ENCODE peak calls at places on chromosomes 16 and 17, in five cellular contexts. M, A, P, Q and V are unnamed samples.

GRCh38 chr17:80872011-80872929 is 119.4 kb upstream of the CHMP6 start:
- DNase-seq in A (no peak), P (peak; percentile 63), M (no peak), Q (no peak), V (peak; percentile 66)

GRCh38 chr17:17849863-17850373 is 13.1 kb upstream of the SREBF1 start:
- DNase-seq in P (peak; percentile 59), A (peak; percentile 57), Q (peak; percentile 58), M (no peak), V (peak; percentile 42)

GRCh38 chr17:71633391-71633849 is 487.4 kb upstream of the SOX9 start:
- DNase-seq in M (peak; percentile 33), A (peak; percentile 64), Q (no peak), P (no peak), V (no peak)

GRCh38 chr16:88871349-88871702 is 4.9 kb upstream of the PABPN1L start:
- DNase-seq in Q (no peak), A (no peak), P (no peak), M (no peak), V (no peak)

GRCh38 chr17:27502526-27503324 is 46.5 kb downstream of the KSR1 start:
- DNase-seq in M (no peak), Q (no peak), A (peak; percentile 89), P (peak; percentile 31), V (peak; percentile 29)

GRCh38 chr16:14509055-14509454 is 121.0 kb downstream of the PARN start:
- DNase-seq in M (no peak), A (no peak), Q (no peak), P (no peak), V (no peak)

GRCh38 chr16:75266738-75267630 is 15.6 kb upstream of the BCAR1 start:
- DNase-seq in M (no peak), Q (no peak), P (no peak), A (no peak), V (no peak)

GRCh38 chr16:86935323-86935669 is 356.9 kb downstream of the FOXL1 start:
- DNase-seq in A (no peak), P (no peak), Q (no peak), M (no peak), V (no peak)

GRCh38 chr16:54446639-54447038 is 160.1 kb upstream of the IRX3 start:
- DNase-seq in A (peak; percentile 82), M (peak; percentile 53), Q (no peak), P (peak; percentile 40), V (peak; percentile 61)

GRCh38 chr16:71467810-71468209 is 5.8 kb upstream of the ZNF23 start:
- DNase-seq in M (no peak), A (peak; percentile 20), P (no peak), Q (peak; percentile 85), V (no peak)

GRCh38 chr16:84368327-84368996 is at the start of gene ATP2C2:
- DNase-seq in A (no peak), M (peak; percentile 78), P (no peak), Q (peak; percentile 69), V (no peak)

GRCh38 chr17:67364847-67365761 is 1.3 kb downstream of the PSMD12 start:
- DNase-seq in P (no peak), Q (no peak), A (no peak), M (no peak), V (no peak)

GRCh38 chr17:77470800-77471733 is 330.3 kb downstream of the SEC14L1 start:
- DNase-seq in A (peak; percentile 54), M (no peak), Q (peak; percentile 66), P (peak; percentile 66), V (peak; percentile 80)

GRCh38 chr17:77471984-77472836 is 331.4 kb downstream of the SEC14L1 start:
- DNase-seq in A (peak; percentile 90), Q (peak; percentile 92), P (no peak), M (peak; percentile 78), V (no peak)

GRCh38 chr17:77472837-77473214 is 332.1 kb downstream of the SEC14L1 start:
- DNase-seq in P (no peak), Q (no peak), M (no peak), A (no peak), V (no peak)

GRCh38 chr17:77468897-77469296 is 328.1 kb downstream of the SEC14L1 start:
- DNase-seq in A (no peak), M (no peak), P (no peak), Q (no peak), V (no peak)

GRCh38 chr17:77470330-77470786 is 329.6 kb downstream of the SEC14L1 start:
- DNase-seq in Q (no peak), A (no peak), M (no peak), P (no peak), V (no peak)
- H3K4me1 ChIP-seq in Q (peaks cover 84% of the 10 kb centered on the region), A (peaks cover 56% of the 10 kb centered on the region), M (peaks cover 21% of the 10 kb centered on the region), P (peaks cover 58% of the 10 kb centered on the region), V (peaks cover 95% of the 10 kb centered on the region)

GRCh38 chr17:42230225-42230624 is 35.9 kb upstream of the GHDC start:
- DNase-seq in A (no peak), P (no peak), Q (no peak), M (no peak), V (no peak)

GRCh38 chr17:42236760-42237159 is 39.4 kb downstream of the STAT5B start:
- DNase-seq in Q (no peak), M (no peak), P (no peak), A (no peak), V (no peak)

GRCh38 chr17:42227849-42228696 is 33.8 kb upstream of the GHDC start:
- DNase-seq in Q (no peak), M (no peak), A (peak; percentile 57), P (no peak), V (no peak)

GRCh38 chr17:42233148-42233547 is 38.9 kb upstream of the GHDC start:
- DNase-seq in Q (no peak), M (no peak), P (no peak), A (no peak), V (no peak)

DNA sequence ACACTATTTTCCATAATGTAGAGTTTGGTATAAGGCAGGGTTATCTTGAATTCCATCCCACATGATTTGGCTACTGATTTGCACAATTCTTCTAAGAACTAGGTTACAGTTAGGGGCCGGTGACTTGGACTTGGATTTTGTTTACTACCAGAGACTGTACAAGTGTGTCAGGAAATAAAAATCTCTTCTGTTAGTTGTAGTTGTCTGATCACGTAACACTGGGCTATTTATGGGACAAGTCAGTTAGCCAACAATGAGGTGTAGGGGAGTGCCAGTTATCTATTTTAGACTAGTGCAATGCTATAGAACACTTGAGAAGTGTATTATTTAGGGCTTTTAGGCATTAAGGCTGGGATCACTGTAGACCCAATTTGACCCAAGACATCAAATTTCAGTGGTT is 39.7 kb upstream of the GHDC start:
- DNase-seq in Q (no peak), A (no peak), M (no peak), P (no peak), V (no peak)
- H3K27ac ChIP-seq in Q (no peak overlapping the region), A (no peak overlapping the region), M (no peak overlapping the region), P (no peak overlapping the region), V (peak overlapping the region; percentile 32)

GRCh38 chr17:9874722-9875121 is 30.3 kb downstream of the RCVRN start:
- DNase-seq in A (no peak), Q (no peak), P (no peak), M (no peak), V (no peak)
- TF ChIP-seq CTCF in A (no peak), Q (no peak), P (no peak), M (no peak), V (peak; percentile 10)

DNA sequence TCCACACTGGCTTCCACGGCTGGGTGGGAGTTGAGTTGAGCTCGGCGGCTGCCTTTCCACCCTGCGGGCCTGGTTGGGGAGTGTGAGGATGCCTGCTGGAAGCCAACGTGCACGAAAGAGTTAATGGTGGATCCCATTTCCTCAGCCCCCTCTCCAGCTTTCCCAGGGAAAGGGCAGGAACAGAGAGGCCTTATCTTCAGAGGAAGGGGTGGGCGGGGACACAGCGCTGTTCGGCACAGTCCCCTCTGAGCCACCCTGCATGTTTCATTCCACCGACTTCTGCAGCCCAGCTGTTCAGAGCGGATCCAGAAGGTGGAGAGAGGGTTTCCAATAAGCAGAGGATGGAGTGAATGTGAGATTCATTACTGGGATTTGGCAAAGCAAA is 295.3 kb downstream of the SEC14L1 start:
- DNase-seq in Q (peak; percentile 77), P (peak; percentile 77), A (peak; percentile 74), M (no peak), V (peak; percentile 77)
- H3K4me1 ChIP-seq in Q (peaks cover 52% of the 10 kb centered on the region), P (peaks cover 84% of the 10 kb centered on the region), A (peaks cover 63% of the 10 kb centered on the region), M (peaks cover 23% of the 10 kb centered on the region), V (peaks cover 98% of the 10 kb centered on the region)

GRCh38 chr16:68380676-68381362 is 67.5 kb downstream of the SMPD3 start:
- DNase-seq in Q (no peak), M (no peak), P (no peak), A (no peak), V (no peak)

GRCh38 chr16:68381363-68381724 is 67.0 kb downstream of the SMPD3 start:
- DNase-seq in P (no peak), M (no peak), Q (no peak), A (no peak), V (no peak)

GRCh38 chr16:68383858-68384257 is 64.5 kb downstream of the SMPD3 start:
- DNase-seq in M (no peak), P (no peak), A (no peak), Q (no peak), V (no peak)

GRCh38 chr16:68380348-68380670 is 68.0 kb downstream of the SMPD3 start:
- DNase-seq in P (no peak), A (no peak), Q (no peak), M (no peak), V (no peak)

DNA sequence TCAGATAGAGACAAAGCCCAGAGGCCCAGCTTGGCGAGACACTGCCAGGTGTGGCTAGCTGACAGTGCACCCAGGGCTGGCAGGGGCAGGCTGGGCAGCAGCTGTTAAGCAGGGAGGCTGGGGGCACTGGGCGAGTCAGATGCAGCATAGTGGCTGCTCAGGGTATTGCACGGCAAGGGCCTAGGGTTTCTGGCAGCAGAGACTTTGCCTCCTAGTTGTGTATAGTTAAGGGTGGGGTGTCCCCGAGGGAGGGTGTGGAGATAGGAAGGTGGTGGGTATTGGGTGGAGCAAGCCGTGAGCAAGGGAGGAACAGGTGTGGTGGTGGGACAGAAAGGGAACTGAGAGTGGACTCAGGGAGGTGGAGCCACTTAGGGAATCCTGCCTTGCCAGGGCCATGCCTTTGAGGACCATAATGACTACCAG is 66.0 kb downstream of the SMPD3 start:
- DNase-seq in A (no peak), M (no peak), P (no peak), Q (no peak), V (no peak)
- H3K27ac ChIP-seq in A (no peak overlapping the region), M (no peak overlapping the region), P (no peak overlapping the region), Q (no peak overlapping the region), V (no peak overlapping the region)

GRCh38 chr17:54439816-54440215 is 460.8 kb upstream of the TOM1L1 start:
- DNase-seq in M (no peak), Q (no peak), A (no peak), P (no peak), V (no peak)
- TF ChIP-seq CTCF in M (no peak), Q (no peak), A (no peak), P (no peak), V (no peak)

GRCh38 chr17:30220414-30220813 is 15.1 kb downstream of the SLC6A4 start:
- DNase-seq in Q (no peak), P (no peak), A (no peak), M (no peak), V (no peak)
- H3K4me1 ChIP-seq in Q (peaks cover 25% of the 10 kb centered on the region), P (no peaks in the 10 kb centered on the region), A (no peaks in the 10 kb centered on the region), M (no peaks in the 10 kb centered on the region), V (no peaks in the 10 kb centered on the region)

GRCh38 chr16:10577305-10578202 is 2.8 kb downstream of the EMP2 start:
- DNase-seq in P (peak; percentile 70), Q (peak; percentile 45), M (no peak), A (no peak), V (peak; percentile 64)
- H3K27ac ChIP-seq in P (peak overlapping the region; percentile 98), Q (no peak overlapping the region), M (peak overlapping the region; percentile 99), A (no peak overlapping the region), V (peak overlapping the region; percentile 99)

GRCh38 chr16:23048164-23048563 is 101.1 kb downstream of the USP31 start:
- DNase-seq in P (no peak), Q (no peak), M (no peak), A (no peak), V (no peak)
- TF ChIP-seq CTCF in P (no peak), Q (peak; percentile 17), M (no peak), A (no peak), V (no peak)